ENCODE peak calls at places on chromosomes 4 and X, in six cellular contexts. O is pons, Q is T-helper 1 cell, P is NCI-H1092, X is renal cortical epithelial cell, S is T-helper 22 cell. Z is an unnamed sample.

GRCh38 chrX:15059488-15059887 is 186.3 kb downstream of the MOSPD2 start:
- DNase-seq in O (peak; percentile 12), Q (no peak), P (no peak), X (no peak), S (no peak), Z (no peak)

GRCh38 chr4:128379860-128380259 is 92.2 kb upstream of the PGRMC2 start:
- DNase-seq in O (no peak), Q (no peak), P (no peak), X (peak; percentile 54), S (no peak), Z (peak; percentile 42)

GRCh38 chrX:131752493-131753198 is 208.8 kb downstream of the OR13H1 start:
- DNase-seq in O (no peak), Q (no peak), P (no peak), X (no peak), S (peak; percentile 69), Z (peak; percentile 78)

GRCh38 chr4:128427832-128428366 is 140.3 kb upstream of the PGRMC2 start:
- DNase-seq in O (no peak), Q (no peak), P (no peak), X (peak; percentile 95), S (no peak), Z (no peak)

GRCh38 chr4:78220283-78220682 is 163.2 kb downstream of the FRAS1 start:
- DNase-seq in O (no peak), Q (no peak), P (no peak), X (no peak), S (no peak), Z (no peak)

GRCh38 chr4:173415092-173415491 is 16.2 kb upstream of the SCRG1 start:
- DNase-seq in O (peak; percentile 49), Q (no peak), P (no peak), X (peak; percentile 25), S (no peak), Z (no peak)

GRCh38 chr4:102503831-102504786 is 3.0 kb downstream of the NFKB1 start:
- DNase-seq in O (no peak), Q (no peak), P (no peak), X (peak; percentile 22), S (no peak), Z (no peak)

GRCh38 chrX:14607446-14607845 is 78.1 kb downstream of the GLRA2 start:
- DNase-seq in O (no peak), Q (no peak), P (no peak), X (no peak), S (no peak), Z (no peak)

GRCh38 chr4:41121906-41122305 is 92.4 kb downstream of the APBB2 start:
- DNase-seq in O (no peak), Q (no peak), P (no peak), X (no peak), S (no peak), Z (no peak)

GRCh38 chr4:22030321-22030720 is 81.7 kb upstream of the KCNIP4 start:
- DNase-seq in O (no peak), Q (no peak), P (peak; percentile 73), X (peak; percentile 43), S (no peak), Z (no peak)

GRCh38 chr4:173526034-173526482 is 4.0 kb downstream of the HAND2 start:
- DNase-seq in O (no peak), Q (no peak), P (no peak), X (no peak), S (no peak), Z (no peak)

GRCh38 chr4:136662539-136662938 is 869.8 kb downstream of the PCDH18 start:
- DNase-seq in O (no peak), Q (no peak), P (no peak), X (no peak), S (no peak), Z (no peak)

GRCh38 chrX:20144491-20144890 is 2.9 kb upstream of the EIF1AX start:
- DNase-seq in O (no peak), Q (no peak), P (no peak), X (peak; percentile 33), S (no peak), Z (no peak)

GRCh38 chrX:21973321-21974010 is 33.0 kb downstream of the SMS start:
- DNase-seq in O (no peak), Q (no peak), P (no peak), X (no peak), S (no peak), Z (no peak)

GRCh38 chr4:87555751-87556619 is 26.8 kb upstream of the SPARCL1 start:
- DNase-seq in O (peak; percentile 31), Q (no peak), P (no peak), X (peak; percentile 97), S (no peak), Z (no peak)

GRCh38 chrX:63713510-63713909 is 71.5 kb downstream of the ARHGEF9 start:
- DNase-seq in O (no peak), Q (no peak), P (no peak), X (peak; percentile 4), S (no peak), Z (peak; percentile 53)

GRCh38 chrX:112341598-112341997 is 259.0 kb upstream of the TRPC5 start:
- DNase-seq in O (no peak), Q (no peak), P (no peak), X (no peak), S (no peak), Z (no peak)

GRCh38 chrX:111168314-111168713 is 72.3 kb downstream of the PAK3 start:
- DNase-seq in O (peak; percentile 60), Q (no peak), P (peak; percentile 57), X (peak; percentile 17), S (no peak), Z (no peak)

GRCh38 chr4:104795264-104795934 is 300.7 kb upstream of the CXXC4 start:
- DNase-seq in O (no peak), Q (no peak), P (peak; percentile 32), X (peak; percentile 57), S (no peak), Z (no peak)

GRCh38 chr4:184100297-184100885 is 117.3 kb downstream of the ENPP6 start:
- DNase-seq in O (peak; percentile 45), Q (no peak), P (peak; percentile 29), X (peak; percentile 7), S (no peak), Z (peak; percentile 89)

GRCh38 chrX:114615765-114616164 is 31.9 kb downstream of the HTR2C start:
- DNase-seq in O (no peak), Q (no peak), P (no peak), X (no peak), S (no peak), Z (no peak)

GRCh38 chr4:32073542-32073941 is 1353.4 kb downstream of the PCDH7 start:
- DNase-seq in O (no peak), Q (no peak), P (no peak), X (no peak), S (no peak), Z (no peak)

GRCh38 chrX:15524417-15524816 is 23.8 kb downstream of the BMX start:
- DNase-seq in O (no peak), Q (no peak), P (no peak), X (peak; percentile 66), S (no peak), Z (no peak)

GRCh38 chr4:55613621-55614020 is 21.6 kb upstream of the PDCL2 start:
- DNase-seq in O (no peak), Q (no peak), P (no peak), X (no peak), S (no peak), Z (no peak)

GRCh38 chr4:86359944-86360478 is at the start of gene MAPK10:
- DNase-seq in O (peak; percentile 100), Q (no peak), P (peak; percentile 94), X (peak; percentile 91), S (peak; percentile 32), Z (no peak)

GRCh38 chr4:153394945-153395344 is 50.5 kb downstream of the MND1 start:
- DNase-seq in O (no peak), Q (no peak), P (no peak), X (no peak), S (no peak), Z (no peak)

GRCh38 chrX:134894373-134894895 is 96.4 kb upstream of the SMIM10 start:
- DNase-seq in O (no peak), Q (no peak), P (no peak), X (no peak), S (no peak), Z (no peak)

GRCh38 chr4:180557348-180557747 is 1685.9 kb upstream of the TENM3 start:
- DNase-seq in O (no peak), Q (no peak), P (no peak), X (no peak), S (no peak), Z (no peak)

GRCh38 chr4:3409571-3410091 is 32.1 kb upstream of the HGFAC start:
- DNase-seq in O (no peak), Q (no peak), P (no peak), X (no peak), S (no peak), Z (no peak)

GRCh38 chr4:126250006-126250405 is 935.3 kb downstream of the FAT4 start:
- DNase-seq in O (no peak), Q (no peak), P (no peak), X (no peak), S (no peak), Z (no peak)

GRCh38 chr4:174461438-174462106 is 60.7 kb downstream of the HPGD start:
- DNase-seq in O (no peak), Q (no peak), P (no peak), X (peak; percentile 69), S (no peak), Z (no peak)

GRCh38 chr4:80452055-80452454 is 116.5 kb downstream of the CFAP299 start:
- DNase-seq in O (no peak), Q (no peak), P (no peak), X (no peak), S (no peak), Z (no peak)

GRCh38 chrX:12956704-12957541 is 18.0 kb upstream of the TMSB4X start:
- DNase-seq in O (peak; percentile 60), Q (no peak), P (no peak), X (peak; percentile 81), S (peak; percentile 63), Z (peak; percentile 64)

GRCh38 chr4:110945600-110945999 is 322.7 kb upstream of the PITX2 start:
- DNase-seq in O (no peak), Q (no peak), P (no peak), X (no peak), S (no peak), Z (peak; percentile 74)

GRCh38 chr4:127632420-127633403 is at the start of gene INTU:
- DNase-seq in O (peak; percentile 97), Q (no peak), P (peak; percentile 90), X (peak; percentile 96), S (no peak), Z (peak; percentile 98)

GRCh38 chrX:118644378-118644777 is 83.0 kb upstream of the IL13RA1 start:
- DNase-seq in O (peak; percentile 64), Q (no peak), P (no peak), X (peak; percentile 59), S (no peak), Z (no peak)

GRCh38 chrX:123087326-123087725 is 96.8 kb upstream of the GRIA3 start:
- DNase-seq in O (no peak), Q (no peak), P (no peak), X (peak; percentile 91), S (no peak), Z (no peak)

Z was measured in upper lobe of left lung.